ENCODE peak calls at places on chromosomes 2 and 18, in seven cellular contexts. One of them, this sample, is unnamed. For H3K4me1, the result is how much of the 10 kb centered on the place peaks cover.

GRCh38 chr18:78798402-78799175 is 181.0 kb upstream of the SALL3 start:
- DNase-seq in cardiac muscle cell: no peak
- DNase-seq in A549: no peak
- DNase-seq in body of pancreas: no peak
- DNase-seq in right lobe of liver: no peak
- DNase-seq in ascending aorta: no peak
- DNase-seq in hepatocyte: no peak
- DNase-seq in this sample: no peak

GRCh38 chr2:23381084-23381483 is 3.9 kb upstream of the KLHL29 start:
- DNase-seq in cardiac muscle cell: peak
- DNase-seq in A549: peak
- DNase-seq in body of pancreas: peak
- DNase-seq in right lobe of liver: peak
- DNase-seq in ascending aorta: peak
- DNase-seq in hepatocyte: no peak
- DNase-seq in this sample: no peak

GRCh38 chr2:28521663-28522062 is 25.8 kb downstream of the PLB1 start:
- DNase-seq in cardiac muscle cell: peak
- DNase-seq in A549: no peak
- DNase-seq in body of pancreas: no peak
- DNase-seq in right lobe of liver: no peak
- DNase-seq in ascending aorta: no peak
- DNase-seq in hepatocyte: no peak
- DNase-seq in this sample: no peak

GRCh38 chr2:158034198-158034831 is 67.4 kb upstream of the UPP2 start:
- DNase-seq in cardiac muscle cell: peak
- DNase-seq in A549: peak
- DNase-seq in body of pancreas: peak
- DNase-seq in right lobe of liver: no peak
- DNase-seq in ascending aorta: no peak
- DNase-seq in hepatocyte: peak
- DNase-seq in this sample: peak

GRCh38 chr2:28348149-28348567 is 44.5 kb upstream of the FOSL2 start:
- DNase-seq in cardiac muscle cell: no peak
- DNase-seq in A549: no peak
- DNase-seq in body of pancreas: no peak
- DNase-seq in right lobe of liver: no peak
- DNase-seq in ascending aorta: no peak
- DNase-seq in hepatocyte: no peak
- DNase-seq in this sample: no peak

GRCh38 chr18:26488417-26489009 is 59.8 kb downstream of the KCTD1 start:
- DNase-seq in cardiac muscle cell: no peak
- DNase-seq in A549: no peak
- DNase-seq in body of pancreas: no peak
- DNase-seq in right lobe of liver: no peak
- DNase-seq in ascending aorta: no peak
- DNase-seq in hepatocyte: no peak
- DNase-seq in this sample: no peak

GRCh38 chr18:48590678-48591077 is 51.8 kb downstream of the CTIF start:
- DNase-seq in cardiac muscle cell: peak
- DNase-seq in A549: peak
- DNase-seq in body of pancreas: no peak
- DNase-seq in right lobe of liver: peak
- DNase-seq in ascending aorta: peak
- DNase-seq in hepatocyte: no peak
- DNase-seq in this sample: no peak

GRCh38 chr2:196652869-196653268 is 13.4 kb downstream of the CCDC150 start:
- DNase-seq in cardiac muscle cell: no peak
- DNase-seq in A549: no peak
- DNase-seq in body of pancreas: no peak
- DNase-seq in right lobe of liver: no peak
- DNase-seq in ascending aorta: no peak
- DNase-seq in hepatocyte: no peak
- DNase-seq in this sample: no peak

GRCh38 chr18:5895886-5896740 is 791 bp upstream of the TMEM200C start:
- DNase-seq in cardiac muscle cell: no peak
- DNase-seq in A549: no peak
- DNase-seq in body of pancreas: peak
- DNase-seq in right lobe of liver: peak
- DNase-seq in ascending aorta: no peak
- DNase-seq in hepatocyte: peak
- DNase-seq in this sample: peak

GRCh38 chr2:190328748-190329147 is 9.1 kb upstream of the HIBCH start:
- DNase-seq in cardiac muscle cell: peak
- DNase-seq in A549: no peak
- DNase-seq in body of pancreas: no peak
- DNase-seq in right lobe of liver: no peak
- DNase-seq in ascending aorta: no peak
- DNase-seq in hepatocyte: no peak
- DNase-seq in this sample: no peak

GRCh38 chr2:105431367-105432088 is 32.7 kb upstream of the FHL2 start:
- DNase-seq in cardiac muscle cell: peak
- DNase-seq in A549: no peak
- DNase-seq in body of pancreas: no peak
- DNase-seq in right lobe of liver: no peak
- DNase-seq in ascending aorta: no peak
- DNase-seq in hepatocyte: no peak
- DNase-seq in this sample: no peak

GRCh38 chr2:199987586-199987985 is 32.2 kb downstream of the MAIP1 start:
- DNase-seq in cardiac muscle cell: peak
- DNase-seq in A549: no peak
- DNase-seq in body of pancreas: no peak
- DNase-seq in right lobe of liver: no peak
- DNase-seq in ascending aorta: no peak
- DNase-seq in hepatocyte: no peak
- DNase-seq in this sample: no peak

GRCh38 chr2:136874258-136874657 is 108.9 kb downstream of the THSD7B start:
- DNase-seq in cardiac muscle cell: no peak
- DNase-seq in A549: no peak
- DNase-seq in body of pancreas: no peak
- DNase-seq in right lobe of liver: no peak
- DNase-seq in ascending aorta: no peak
- DNase-seq in hepatocyte: peak
- DNase-seq in this sample: peak

GRCh38 chr2:136424112-136424511 is 306.2 kb upstream of the CXCR4 start:
- DNase-seq in cardiac muscle cell: no peak
- DNase-seq in A549: no peak
- DNase-seq in body of pancreas: no peak
- DNase-seq in right lobe of liver: no peak
- DNase-seq in ascending aorta: no peak
- DNase-seq in hepatocyte: no peak
- DNase-seq in this sample: no peak

GRCh38 chr2:201761101-201761500 is 19.6 kb downstream of the ALS2 start:
- DNase-seq in cardiac muscle cell: no peak
- DNase-seq in A549: no peak
- DNase-seq in body of pancreas: no peak
- DNase-seq in right lobe of liver: no peak
- DNase-seq in ascending aorta: no peak
- DNase-seq in hepatocyte: no peak
- DNase-seq in this sample: no peak

GRCh38 chr2:137607722-137608121 is 356.6 kb upstream of the HNMT start:
- DNase-seq in cardiac muscle cell: no peak
- DNase-seq in A549: no peak
- DNase-seq in body of pancreas: no peak
- DNase-seq in right lobe of liver: no peak
- DNase-seq in ascending aorta: no peak
- DNase-seq in hepatocyte: no peak
- DNase-seq in this sample: no peak

GRCh38 chr2:71452565-71452964 is 796 bp upstream of the DYSF start:
- DNase-seq in cardiac muscle cell: peak
- DNase-seq in A549: peak
- DNase-seq in body of pancreas: no peak
- DNase-seq in right lobe of liver: peak
- DNase-seq in ascending aorta: no peak
- DNase-seq in hepatocyte: peak
- DNase-seq in this sample: no peak

GRCh38 chr2:12502759-12503158 is 214.0 kb upstream of the TRIB2 start:
- DNase-seq in cardiac muscle cell: no peak
- DNase-seq in A549: no peak
- DNase-seq in body of pancreas: no peak
- DNase-seq in right lobe of liver: no peak
- DNase-seq in ascending aorta: no peak
- DNase-seq in hepatocyte: no peak
- DNase-seq in this sample: no peak

DNA sequence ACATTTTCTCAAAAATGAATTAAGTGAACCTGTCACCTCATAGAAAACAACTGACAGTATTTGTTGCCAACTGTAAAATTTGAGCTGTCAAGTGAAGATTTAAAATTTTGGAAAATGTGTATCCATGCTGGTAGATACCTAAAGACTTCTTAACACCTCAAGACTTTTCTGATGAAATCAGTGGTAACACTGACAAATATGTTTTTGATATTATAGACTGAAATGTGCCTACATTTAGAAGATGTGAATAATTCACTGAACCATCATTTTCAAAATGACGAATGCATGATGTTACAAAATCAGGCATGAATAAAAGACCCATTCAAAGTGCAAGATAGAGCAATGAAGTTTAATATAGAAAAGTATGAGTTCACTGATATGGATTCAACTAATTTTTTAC is 51.5 kb upstream of the ASPRV1 start:
- DNase-seq in cardiac muscle cell: no peak
- DNase-seq in A549: no peak
- DNase-seq in body of pancreas: no peak
- DNase-seq in right lobe of liver: no peak
- DNase-seq in ascending aorta: no peak
- DNase-seq in hepatocyte: no peak
- DNase-seq in this sample: no peak
- H3K4me1 ChIP-seq in cardiac muscle cell: under half
- H3K4me1 ChIP-seq in A549: under half
- H3K4me1 ChIP-seq in body of pancreas: under half
- H3K4me1 ChIP-seq in right lobe of liver: under half
- H3K4me1 ChIP-seq in ascending aorta: under half
- H3K4me1 ChIP-seq in hepatocyte: under half
- H3K4me1 ChIP-seq in this sample: under half

GRCh38 chr2:160747771-160748170 is 254.2 kb upstream of the RBMS1 start:
- DNase-seq in cardiac muscle cell: peak
- DNase-seq in A549: peak
- DNase-seq in body of pancreas: no peak
- DNase-seq in right lobe of liver: no peak
- DNase-seq in ascending aorta: no peak
- DNase-seq in hepatocyte: no peak
- DNase-seq in this sample: no peak
- H3K4me3 ChIP-seq in cardiac muscle cell: no peak
- H3K4me3 ChIP-seq in A549: no peak
- H3K4me3 ChIP-seq in body of pancreas: no peak
- H3K4me3 ChIP-seq in right lobe of liver: no peak
- H3K4me3 ChIP-seq in ascending aorta: no peak
- H3K4me3 ChIP-seq in hepatocyte: no peak
- H3K4me3 ChIP-seq in this sample: no peak

GRCh38 chr18:11741505-11742145 is 52.6 kb downstream of the GNAL start:
- DNase-seq in cardiac muscle cell: no peak
- DNase-seq in A549: peak
- DNase-seq in body of pancreas: no peak
- DNase-seq in right lobe of liver: no peak
- DNase-seq in ascending aorta: no peak
- DNase-seq in hepatocyte: no peak
- DNase-seq in this sample: no peak
- TF ChIP-seq CTCF in cardiac muscle cell: peak
- TF ChIP-seq CTCF in A549: peak
- TF ChIP-seq CTCF in body of pancreas: peak
- TF ChIP-seq CTCF in right lobe of liver: peak
- TF ChIP-seq CTCF in ascending aorta: no peak
- TF ChIP-seq CTCF in hepatocyte: peak
- TF ChIP-seq CTCF in this sample: peak

DNA sequence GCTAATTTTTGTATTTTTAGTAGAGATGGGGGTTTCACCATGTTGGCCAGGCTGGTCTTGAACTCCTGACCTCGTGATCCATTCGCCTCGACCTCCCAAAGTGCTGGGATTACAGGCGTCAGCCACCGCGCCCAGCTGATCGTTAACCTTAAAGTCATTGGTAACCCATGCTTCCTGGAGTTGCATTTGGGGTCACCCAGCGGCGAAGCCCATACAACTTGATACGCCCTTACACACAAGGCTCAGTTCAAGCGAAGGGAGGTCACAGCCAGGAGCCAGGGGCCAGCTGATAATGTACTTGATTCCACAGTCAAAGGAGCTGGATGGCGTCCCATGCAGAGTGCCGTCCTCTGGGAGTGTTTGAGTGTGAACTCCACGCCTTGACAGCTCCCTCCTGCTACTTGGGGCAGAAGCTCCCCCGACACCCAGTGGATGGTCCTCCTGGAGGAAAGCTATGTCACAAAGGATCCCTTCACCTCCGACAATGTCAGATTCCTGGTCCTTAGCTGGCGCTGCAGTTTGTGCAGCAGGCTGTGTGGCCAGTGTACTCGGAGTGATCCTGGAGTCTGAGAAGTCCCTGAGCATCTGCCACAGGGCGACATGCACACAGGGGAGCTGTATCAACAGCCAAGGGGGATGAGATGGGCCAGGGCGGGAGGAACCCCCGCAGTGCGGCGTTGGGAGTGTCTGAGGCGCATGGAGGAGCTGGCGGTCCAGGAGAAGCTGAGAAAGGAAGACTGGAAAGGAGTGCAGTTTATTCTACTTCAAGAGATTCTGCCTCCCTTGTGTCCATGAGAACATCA is 7.9 kb downstream of the CLHC1 start:
- DNase-seq in cardiac muscle cell: no peak
- DNase-seq in A549: no peak
- DNase-seq in body of pancreas: no peak
- DNase-seq in right lobe of liver: no peak
- DNase-seq in ascending aorta: no peak
- DNase-seq in hepatocyte: no peak
- DNase-seq in this sample: peak
- H3K4me1 ChIP-seq in cardiac muscle cell: under half
- H3K4me1 ChIP-seq in A549: under half
- H3K4me1 ChIP-seq in body of pancreas: under half
- H3K4me1 ChIP-seq in right lobe of liver: under half
- H3K4me1 ChIP-seq in ascending aorta: under half
- H3K4me1 ChIP-seq in hepatocyte: under half
- H3K4me1 ChIP-seq in this sample: under half